ENCODE peak calls at places on chromosomes 6 and 20, in seven cellular contexts. S is AG09319, A is GM12878, N is BJ, H is heart right ventricle, W is kidney epithelial cell, D is left ventricle myocardium inferior. J is an unnamed sample.

GRCh38 chr6:69343856-69344255 is 453.0 kb downstream of the LMBRD1 start:
- DNase-seq in H (no peak), S (no peak), D (no peak), W (no peak), N (no peak), A (no peak), J (no peak)

GRCh38 chr20:9945406-9945805 is 89.4 kb upstream of the ANKEF1 start:
- DNase-seq in D (no peak), S (no peak), A (no peak), N (no peak), W (peak; percentile 5), H (no peak), J (no peak)

GRCh38 chr6:136989591-136990578 is 54.9 kb downstream of the IL20RA start:
- DNase-seq in A (no peak), W (no peak), S (no peak), D (peak; percentile 48), N (no peak), H (peak; percentile 36), J (no peak)

GRCh38 chr20:48723308-48724264 is 104.2 kb downstream of the PREX1 start:
- DNase-seq in H (no peak), N (no peak), A (no peak), S (peak; percentile 34), D (no peak), W (no peak), J (no peak)

GRCh38 chr20:22449115-22449973 is 135.0 kb downstream of the FOXA2 start:
- DNase-seq in D (no peak), A (no peak), S (no peak), N (no peak), W (no peak), H (no peak), J (no peak)

GRCh38 chr20:6993526-6993925 is 226.0 kb downstream of the BMP2 start:
- DNase-seq in W (no peak), S (no peak), A (no peak), N (no peak), H (no peak), D (no peak), J (no peak)

GRCh38 chr20:53513168-53513488 is 80.5 kb downstream of the ZNF217 start:
- DNase-seq in D (no peak), S (no peak), A (no peak), H (no peak), W (no peak), N (no peak), J (no peak)

GRCh38 chr6:45812937-45813336 is 202.7 kb downstream of the CLIC5 start:
- DNase-seq in D (no peak), N (no peak), A (no peak), W (no peak), H (no peak), S (no peak), J (no peak)

GRCh38 chr6:88359530-88360202 is 193.5 kb upstream of the CNR1 start:
- DNase-seq in D (no peak), W (no peak), N (no peak), H (no peak), A (no peak), S (no peak), J (no peak)

GRCh38 chr20:49161428-49162152 is 26.5 kb downstream of the STAU1 start:
- DNase-seq in W (no peak), A (no peak), N (no peak), D (no peak), H (no peak), S (no peak), J (no peak)

GRCh38 chr6:136592930-136593673 is 42.9 kb upstream of the MAP7 start:
- DNase-seq in A (no peak), N (no peak), S (no peak), W (no peak), H (no peak), D (no peak), J (no peak)

GRCh38 chr6:162728177-162728571 is 400 bp downstream of the PACRG start:
- DNase-seq in A (no peak), N (no peak), D (no peak), W (no peak), S (no peak), H (no peak), J (no peak)

GRCh38 chr6:55958790-55959189 is 83.4 kb upstream of the BMP5 start:
- DNase-seq in W (no peak), H (no peak), N (no peak), S (no peak), D (no peak), A (no peak), J (no peak)

GRCh38 chr6:85911067-85911466 is 268.4 kb upstream of the SYNCRIP start:
- DNase-seq in D (no peak), W (no peak), N (no peak), A (no peak), H (no peak), S (no peak), J (no peak)

DNA sequence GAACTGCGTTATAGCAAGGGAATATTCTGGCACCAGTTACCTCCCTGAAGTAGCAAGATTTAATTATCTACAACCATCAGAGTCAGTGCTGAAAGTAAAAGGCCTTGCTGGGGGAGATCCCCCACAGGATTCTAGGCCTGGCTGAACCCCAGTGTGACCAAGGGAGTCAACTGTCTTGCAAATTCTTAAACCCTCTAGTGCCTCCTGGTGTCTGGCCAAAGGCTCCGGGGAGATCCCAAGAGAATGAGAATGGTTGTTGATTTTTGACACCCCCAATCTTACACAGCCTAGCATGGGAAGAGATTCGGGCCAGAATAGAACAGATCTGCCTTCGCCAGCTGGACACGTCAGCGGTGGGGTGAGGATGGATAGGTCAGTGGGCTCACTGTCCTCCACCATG is 179.4 kb downstream of the ERMARD start:
- DNase-seq in N (no peak), S (no peak), H (no peak), W (no peak), A (no peak), D (no peak), J (no peak)
- TF ChIP-seq CTCF in N (no peak), S (no peak), H (peak; percentile 12), W (peak; percentile 4), A (no peak), D (peak; percentile 20), J (no peak)

DNA sequence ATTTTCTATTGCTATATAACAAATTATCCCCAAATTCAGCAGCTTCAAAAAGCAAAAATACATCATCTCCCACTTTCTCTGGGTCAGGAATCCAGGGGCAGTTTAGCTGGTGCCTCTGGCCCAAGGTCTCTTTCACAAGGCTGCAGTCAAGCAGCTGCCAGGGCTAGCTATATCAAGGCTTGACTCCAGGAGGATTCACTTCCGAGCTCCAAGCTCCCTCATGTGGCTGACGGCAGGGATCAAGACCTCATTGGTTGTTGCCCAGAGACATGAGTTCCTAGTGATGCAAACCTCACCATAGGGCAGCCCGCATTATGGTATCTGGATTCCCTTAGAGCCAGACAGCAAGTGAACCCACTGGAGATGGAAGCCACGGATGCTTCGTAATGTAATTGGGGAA is 1.3 kb upstream of the VNN1 start:
- DNase-seq in S (no peak), W (no peak), A (no peak), D (no peak), H (peak; percentile 18), N (no peak), J (no peak)
- TF ChIP-seq CTCF in S (peak; percentile 47), W (peak; percentile 30), A (no peak), D (peak; percentile 30), H (peak; percentile 33), N (peak; percentile 26), J (no peak)

GRCh38 chr6:77466055-77467028 is 3.1 kb upstream of the HTR1B start:
- DNase-seq in S (no peak), A (no peak), H (no peak), D (peak; percentile 17), W (no peak), N (no peak), J (peak; percentile 40)

GRCh38 chr6:77463308-77463880 is at the start of gene HTR1B:
- DNase-seq in D (no peak), A (no peak), H (no peak), N (no peak), W (no peak), S (no peak), J (peak; percentile 14)

GRCh38 chr6:77461796-77462195 is 1.5 kb downstream of the HTR1B start:
- DNase-seq in D (no peak), H (no peak), N (no peak), W (no peak), A (no peak), S (no peak), J (no peak)

GRCh38 chr6:77463881-77464867 is 883 bp upstream of the HTR1B start:
- DNase-seq in H (no peak), N (no peak), S (no peak), A (no peak), D (no peak), W (no peak), J (no peak)

DNA sequence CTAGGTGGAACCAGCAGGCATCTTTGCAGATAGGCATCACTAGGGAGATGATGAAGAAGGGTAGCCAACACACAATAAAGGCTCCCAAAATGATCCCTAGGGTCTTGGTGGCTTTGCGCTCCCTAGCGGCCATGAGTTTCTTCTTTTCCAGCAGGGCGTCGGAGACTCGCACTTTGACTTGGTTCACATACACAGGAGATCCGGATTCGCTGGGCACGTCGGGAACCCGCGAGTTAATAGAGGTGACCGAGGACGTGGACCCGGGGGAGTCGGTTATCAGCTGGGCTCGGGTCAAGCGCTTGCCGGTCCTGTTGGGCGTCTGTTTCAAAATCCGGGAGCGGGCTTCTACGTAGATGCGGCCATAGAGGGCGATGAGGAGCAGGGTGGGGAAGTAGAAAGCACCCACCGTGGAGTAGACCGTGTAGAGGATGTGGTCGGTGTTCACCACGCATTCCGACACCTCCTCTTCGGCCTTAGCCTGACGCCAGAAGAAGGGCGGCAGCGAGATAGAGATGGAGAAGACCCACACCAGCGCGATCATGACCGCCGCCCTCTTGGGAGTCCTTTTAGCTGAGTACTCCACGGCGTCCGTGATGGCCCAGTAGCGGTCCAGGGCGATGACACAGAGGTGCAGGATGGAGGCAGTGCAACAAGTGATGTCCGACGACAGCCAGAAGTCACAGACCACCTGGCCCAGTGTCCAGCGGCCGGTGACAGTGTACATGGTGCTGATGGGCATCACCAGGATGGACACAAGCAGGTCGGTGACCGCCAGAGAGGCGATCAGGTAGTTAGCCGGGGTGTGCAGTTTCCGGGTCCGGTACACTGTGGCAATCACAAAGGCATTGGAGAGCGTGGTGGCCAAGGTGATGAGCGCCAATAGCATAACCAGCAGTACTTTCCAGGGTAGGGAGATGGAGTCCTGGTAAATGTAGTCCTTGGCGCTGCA is 658 bp downstream of the HTR1B start:
- DNase-seq in H (no peak), W (no peak), D (no peak), S (no peak), N (no peak), A (no peak), J (no peak)
- TF ChIP-seq CTCF in H (no peak), W (peak; percentile 38), D (peak; percentile 10), S (no peak), N (peak; percentile 46), A (no peak), J (no peak)

GRCh38 chr6:168585441-168585840 is 144.5 kb downstream of the SMOC2 start:
- DNase-seq in H (no peak), A (no peak), D (no peak), W (no peak), N (no peak), S (no peak), J (no peak)

GRCh38 chr6:168583126-168583525 is 142.1 kb downstream of the SMOC2 start:
- DNase-seq in W (no peak), N (no peak), A (no peak), S (no peak), H (no peak), D (no peak), J (no peak)

GRCh38 chr6:168584671-168585070 is 143.7 kb downstream of the SMOC2 start:
- DNase-seq in S (no peak), N (no peak), W (no peak), D (no peak), H (no peak), A (no peak), J (no peak)

GRCh38 chr6:168583821-168584220 is 142.8 kb downstream of the SMOC2 start:
- DNase-seq in W (no peak), H (no peak), S (no peak), N (no peak), D (no peak), A (no peak), J (no peak)

GRCh38 chr6:168584251-168584650 is 143.3 kb downstream of the SMOC2 start:
- DNase-seq in N (no peak), W (no peak), D (no peak), A (no peak), H (no peak), S (no peak), J (no peak)
- TF ChIP-seq CTCF in N (no peak), W (no peak), D (no peak), A (no peak), H (no peak), S (no peak), J (no peak)